ENCODE peak calls at places on chromosomes 1 and 21, in five cellular contexts. One of them, this sample, is unnamed.

GRCh38 chr1:212470059-212470458 is 37.3 kb downstream of the NENF start:
- DNase-seq in tibial artery: peak
- DNase-seq in HFF-Myc: peak
- DNase-seq in pancreas: peak
- DNase-seq in glutamatergic neuron: no peak
- DNase-seq in this sample: peak

GRCh38 chr1:63787875-63788274 is 14.1 kb downstream of the ROR1 start:
- DNase-seq in tibial artery: no peak
- DNase-seq in HFF-Myc: no peak
- DNase-seq in pancreas: no peak
- DNase-seq in glutamatergic neuron: no peak
- DNase-seq in this sample: no peak

GRCh38 chr1:11318982-11319381 is 46.0 kb downstream of the UBIAD1 start:
- DNase-seq in tibial artery: no peak
- DNase-seq in HFF-Myc: no peak
- DNase-seq in pancreas: no peak
- DNase-seq in glutamatergic neuron: no peak
- DNase-seq in this sample: no peak

GRCh38 chr1:82177190-82177589 is 376.5 kb downstream of the ADGRL2 start:
- DNase-seq in tibial artery: no peak
- DNase-seq in HFF-Myc: no peak
- DNase-seq in pancreas: no peak
- DNase-seq in glutamatergic neuron: no peak
- DNase-seq in this sample: no peak

GRCh38 chr1:175853681-175854080 is 110.3 kb upstream of the TNR start:
- DNase-seq in tibial artery: no peak
- DNase-seq in HFF-Myc: no peak
- DNase-seq in pancreas: no peak
- DNase-seq in glutamatergic neuron: no peak
- DNase-seq in this sample: no peak

GRCh38 chr21:29230541-29231275 is 68.0 kb upstream of the BACH1 start:
- DNase-seq in tibial artery: no peak
- DNase-seq in HFF-Myc: no peak
- DNase-seq in pancreas: no peak
- DNase-seq in glutamatergic neuron: no peak
- DNase-seq in this sample: no peak

GRCh38 chr1:43760745-43761343 is 53.5 kb downstream of the ST3GAL3 start:
- DNase-seq in tibial artery: no peak
- DNase-seq in HFF-Myc: no peak
- DNase-seq in pancreas: no peak
- DNase-seq in glutamatergic neuron: no peak
- DNase-seq in this sample: no peak

GRCh38 chr1:234724517-234725176 is 114.7 kb upstream of the IRF2BP2 start:
- DNase-seq in tibial artery: peak
- DNase-seq in HFF-Myc: no peak
- DNase-seq in pancreas: peak
- DNase-seq in glutamatergic neuron: no peak
- DNase-seq in this sample: no peak

GRCh38 chr1:184296466-184297243 is 90.2 kb upstream of the C1orf21 start:
- DNase-seq in tibial artery: peak
- DNase-seq in HFF-Myc: peak
- DNase-seq in pancreas: peak
- DNase-seq in glutamatergic neuron: no peak
- DNase-seq in this sample: peak

GRCh38 chr1:46687095-46687659 is 15.5 kb downstream of the TEX38 start:
- DNase-seq in tibial artery: peak
- DNase-seq in HFF-Myc: peak
- DNase-seq in pancreas: peak
- DNase-seq in glutamatergic neuron: no peak
- DNase-seq in this sample: no peak

GRCh38 chr21:45074818-45075605 is 632 bp downstream of the ADARB1 start:
- DNase-seq in tibial artery: no peak
- DNase-seq in HFF-Myc: no peak
- DNase-seq in pancreas: no peak
- DNase-seq in glutamatergic neuron: peak
- DNase-seq in this sample: no peak

GRCh38 chr1:195899762-195900352 is 708.4 kb downstream of the KCNT2 start:
- DNase-seq in tibial artery: no peak
- DNase-seq in HFF-Myc: peak
- DNase-seq in pancreas: no peak
- DNase-seq in glutamatergic neuron: no peak
- DNase-seq in this sample: peak

GRCh38 chr1:201503397-201504176 is 3.3 kb downstream of the CSRP1 start:
- DNase-seq in tibial artery: peak
- DNase-seq in HFF-Myc: peak
- DNase-seq in pancreas: peak
- DNase-seq in glutamatergic neuron: peak
- DNase-seq in this sample: peak

GRCh38 chr1:225689882-225690459 is 37.0 kb upstream of the ENAH start:
- DNase-seq in tibial artery: no peak
- DNase-seq in HFF-Myc: no peak
- DNase-seq in pancreas: no peak
- DNase-seq in glutamatergic neuron: no peak
- DNase-seq in this sample: no peak

GRCh38 chr1:67200755-67201154 is 34.5 kb downstream of the IL23R start:
- DNase-seq in tibial artery: no peak
- DNase-seq in HFF-Myc: no peak
- DNase-seq in pancreas: no peak
- DNase-seq in glutamatergic neuron: no peak
- DNase-seq in this sample: no peak

GRCh38 chr1:11703357-11704225 is 12.1 kb downstream of the DRAXIN start:
- DNase-seq in tibial artery: no peak
- DNase-seq in HFF-Myc: no peak
- DNase-seq in pancreas: no peak
- DNase-seq in glutamatergic neuron: no peak
- DNase-seq in this sample: no peak

GRCh38 chr1:205346956-205347574 is 9.7 kb downstream of the KLHDC8A start:
- DNase-seq in tibial artery: no peak
- DNase-seq in HFF-Myc: no peak
- DNase-seq in pancreas: no peak
- DNase-seq in glutamatergic neuron: no peak
- DNase-seq in this sample: no peak

GRCh38 chr1:179793281-179793680 is 50.2 kb downstream of the FAM163A start:
- DNase-seq in tibial artery: no peak
- DNase-seq in HFF-Myc: no peak
- DNase-seq in pancreas: no peak
- DNase-seq in glutamatergic neuron: no peak
- DNase-seq in this sample: no peak

GRCh38 chr1:175072131-175072941 is 4.7 kb downstream of the TNN start:
- DNase-seq in tibial artery: peak
- DNase-seq in HFF-Myc: peak
- DNase-seq in pancreas: peak
- DNase-seq in glutamatergic neuron: peak
- DNase-seq in this sample: peak

GRCh38 chr1:115251340-115251748 is 86.7 kb downstream of the NGF start:
- DNase-seq in tibial artery: no peak
- DNase-seq in HFF-Myc: peak
- DNase-seq in pancreas: no peak
- DNase-seq in glutamatergic neuron: no peak
- DNase-seq in this sample: peak

GRCh38 chr1:207958376-207959139 is 47.6 kb upstream of the CD34 start:
- DNase-seq in tibial artery: no peak
- DNase-seq in HFF-Myc: no peak
- DNase-seq in pancreas: no peak
- DNase-seq in glutamatergic neuron: no peak
- DNase-seq in this sample: no peak

GRCh38 chr1:51644533-51645197 is 27.8 kb downstream of the OSBPL9 start:
- DNase-seq in tibial artery: peak
- DNase-seq in HFF-Myc: peak
- DNase-seq in pancreas: no peak
- DNase-seq in glutamatergic neuron: no peak
- DNase-seq in this sample: no peak

GRCh38 chr1:22832414-22832786 is 121.8 kb downstream of the EPHB2 start:
- DNase-seq in tibial artery: no peak
- DNase-seq in HFF-Myc: no peak
- DNase-seq in pancreas: no peak
- DNase-seq in glutamatergic neuron: no peak
- DNase-seq in this sample: peak

GRCh38 chr1:178151831-178152230 is 57.9 kb downstream of the RASAL2 start:
- DNase-seq in tibial artery: no peak
- DNase-seq in HFF-Myc: no peak
- DNase-seq in pancreas: no peak
- DNase-seq in glutamatergic neuron: no peak
- DNase-seq in this sample: no peak

GRCh38 chr21:35478096-35479080 is 429.3 kb upstream of the RUNX1 start:
- DNase-seq in tibial artery: no peak
- DNase-seq in HFF-Myc: no peak
- DNase-seq in pancreas: no peak
- DNase-seq in glutamatergic neuron: no peak
- DNase-seq in this sample: no peak

GRCh38 chr1:193069748-193070394 is 10.5 kb downstream of the RO60 start:
- DNase-seq in tibial artery: no peak
- DNase-seq in HFF-Myc: no peak
- DNase-seq in pancreas: no peak
- DNase-seq in glutamatergic neuron: peak
- DNase-seq in this sample: no peak

GRCh38 chr1:81513796-81514354 is 286.9 kb upstream of the ADGRL2 start:
- DNase-seq in tibial artery: no peak
- DNase-seq in HFF-Myc: no peak
- DNase-seq in pancreas: no peak
- DNase-seq in glutamatergic neuron: no peak
- DNase-seq in this sample: no peak

GRCh38 chr1:185813401-185813979 is 79.3 kb downstream of the HMCN1 start:
- DNase-seq in tibial artery: no peak
- DNase-seq in HFF-Myc: peak
- DNase-seq in pancreas: no peak
- DNase-seq in glutamatergic neuron: no peak
- DNase-seq in this sample: no peak

GRCh38 chr1:79726911-79727310 is 720.4 kb upstream of the ADGRL4 start:
- DNase-seq in tibial artery: no peak
- DNase-seq in HFF-Myc: no peak
- DNase-seq in pancreas: no peak
- DNase-seq in glutamatergic neuron: no peak
- DNase-seq in this sample: no peak

GRCh38 chr1:212648431-212648830 is 39.9 kb downstream of the ATF3 start:
- DNase-seq in tibial artery: no peak
- DNase-seq in HFF-Myc: no peak
- DNase-seq in pancreas: no peak
- DNase-seq in glutamatergic neuron: no peak
- DNase-seq in this sample: no peak

GRCh38 chr1:6743189-6744101 is 41.8 kb upstream of the CAMTA1 start:
- DNase-seq in tibial artery: peak
- DNase-seq in HFF-Myc: peak
- DNase-seq in pancreas: no peak
- DNase-seq in glutamatergic neuron: peak
- DNase-seq in this sample: peak

GRCh38 chr21:42049578-42050430 is 21.3 kb upstream of the UMODL1 start:
- DNase-seq in tibial artery: no peak
- DNase-seq in HFF-Myc: no peak
- DNase-seq in pancreas: no peak
- DNase-seq in glutamatergic neuron: no peak
- DNase-seq in this sample: no peak
- TF ChIP-seq CTCF in tibial artery: no peak
- TF ChIP-seq CTCF in HFF-Myc: no peak
- TF ChIP-seq CTCF in pancreas: no peak
- TF ChIP-seq CTCF in glutamatergic neuron: no peak
- TF ChIP-seq CTCF in this sample: no peak

GRCh38 chr1:26894263-26894662 is 4.2 kb upstream of the GPN2 start:
- DNase-seq in tibial artery: no peak
- DNase-seq in HFF-Myc: no peak
- DNase-seq in pancreas: no peak
- DNase-seq in glutamatergic neuron: no peak
- DNase-seq in this sample: no peak

GRCh38 chr1:26900001-26900814 is at the start of gene GPATCH3:
- DNase-seq in tibial artery: peak
- DNase-seq in HFF-Myc: peak
- DNase-seq in pancreas: peak
- DNase-seq in glutamatergic neuron: peak
- DNase-seq in this sample: peak

GRCh38 chr1:26900815-26901511 is 696 bp upstream of the GPATCH3 start:
- DNase-seq in tibial artery: no peak
- DNase-seq in HFF-Myc: no peak
- DNase-seq in pancreas: no peak
- DNase-seq in glutamatergic neuron: no peak
- DNase-seq in this sample: no peak

DNA sequence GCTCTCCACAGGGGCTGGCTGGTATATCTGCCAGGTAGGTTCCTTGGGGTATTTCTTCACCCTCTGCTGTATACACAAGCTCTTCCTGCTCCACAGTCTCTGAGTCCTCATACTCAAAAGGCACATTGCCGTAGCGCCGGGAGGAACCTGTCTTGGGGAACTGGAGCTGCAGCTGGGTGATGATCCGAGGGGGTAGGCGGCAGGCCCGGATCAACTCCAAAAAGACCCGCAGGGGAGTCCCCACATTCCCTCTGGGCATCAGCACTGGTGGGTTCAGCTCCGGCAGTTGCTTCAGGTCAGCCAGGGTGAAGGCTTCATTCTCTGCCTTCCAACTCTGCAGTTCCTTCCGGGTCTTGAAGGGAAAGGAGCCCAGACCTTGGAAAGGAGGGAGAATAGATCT is 2.9 kb downstream of the GPATCH3 start:
- DNase-seq in tibial artery: no peak
- DNase-seq in HFF-Myc: no peak
- DNase-seq in pancreas: no peak
- DNase-seq in glutamatergic neuron: no peak
- DNase-seq in this sample: no peak
- TF ChIP-seq CTCF in tibial artery: no peak
- TF ChIP-seq CTCF in HFF-Myc: no peak
- TF ChIP-seq CTCF in pancreas: no peak
- TF ChIP-seq CTCF in glutamatergic neuron: no peak
- TF ChIP-seq CTCF in this sample: no peak

DNA sequence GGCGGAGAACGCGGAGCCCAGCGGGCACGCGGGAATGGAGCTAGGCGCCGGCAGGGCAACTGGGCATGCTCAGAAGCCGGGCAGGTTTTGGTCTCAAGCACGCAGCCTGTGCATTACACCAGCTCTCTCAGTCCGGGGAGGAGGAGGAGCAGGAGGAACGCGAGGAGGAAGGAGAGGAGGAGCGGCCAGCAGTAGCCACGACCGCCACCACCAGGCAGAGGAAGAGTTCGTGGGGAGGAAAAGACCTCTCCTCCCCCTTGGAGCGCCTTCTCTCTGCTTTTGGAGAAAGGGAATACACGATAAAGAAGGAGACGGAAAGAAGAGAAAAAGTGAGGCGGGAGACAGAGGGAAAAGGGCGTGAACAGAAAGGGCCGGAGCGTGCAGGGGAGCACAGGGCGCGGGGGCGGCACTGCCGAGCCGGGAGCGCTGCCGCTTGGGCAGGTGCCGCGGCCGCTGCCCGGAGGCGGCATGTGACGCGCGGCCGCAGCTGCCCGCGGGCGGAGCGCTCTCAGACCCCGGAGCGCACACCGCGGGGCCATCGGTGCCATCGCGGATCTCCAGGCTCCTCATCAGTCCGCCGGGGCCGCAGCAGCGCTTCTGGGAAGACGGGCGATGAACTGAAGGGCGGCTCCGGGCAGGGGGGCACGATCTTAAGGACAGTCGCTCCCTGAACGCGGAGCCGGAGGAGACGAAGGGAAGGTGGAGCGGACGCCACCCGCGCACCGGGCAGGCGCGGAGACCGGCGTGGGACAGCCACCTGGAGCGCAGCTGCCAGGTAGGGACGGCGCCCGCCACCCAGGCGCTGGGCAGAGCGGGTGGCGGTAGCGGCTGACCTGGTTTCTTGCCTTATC is at the start of gene CHRM3:
- DNase-seq in tibial artery: peak
- DNase-seq in HFF-Myc: no peak
- DNase-seq in pancreas: peak
- DNase-seq in glutamatergic neuron: peak
- DNase-seq in this sample: no peak
- TF ChIP-seq CTCF in tibial artery: no peak
- TF ChIP-seq CTCF in HFF-Myc: no peak
- TF ChIP-seq CTCF in pancreas: no peak
- TF ChIP-seq CTCF in glutamatergic neuron: no peak
- TF ChIP-seq CTCF in this sample: no peak

GRCh38 chr1:220685879-220686278 is 4.3 kb upstream of the C1orf115 start:
- DNase-seq in tibial artery: no peak
- DNase-seq in HFF-Myc: no peak
- DNase-seq in pancreas: no peak
- DNase-seq in glutamatergic neuron: no peak
- DNase-seq in this sample: no peak
- TF ChIP-seq CTCF in tibial artery: no peak
- TF ChIP-seq CTCF in HFF-Myc: no peak
- TF ChIP-seq CTCF in pancreas: no peak
- TF ChIP-seq CTCF in glutamatergic neuron: peak
- TF ChIP-seq CTCF in this sample: no peak

This sample was measured in AG04450.